ENCODE peak calls at places on chromosomes 12 and 14, in five cellular contexts. I is Calu3, T is left ventricle myocardium inferior, J is cardiac fibroblast, O is thyroid gland. R is an unnamed sample.

GRCh38 chr12:26612203-26612602 is 220.8 kb downstream of the ITPR2 start:
- DNase-seq in I (no peak), J (no peak), O (no peak), T (no peak), R (no peak)

GRCh38 chr12:31227401-31227981 is 98.5 kb downstream of the SINHCAF start:
- DNase-seq in I (no peak), T (no peak), J (no peak), O (no peak), R (no peak)

GRCh38 chr12:124609041-124609984 is 41.9 kb upstream of the NCOR2 start:
- DNase-seq in T (peak), O (peak), J (peak), I (peak), R (no peak)

GRCh38 chr12:83016226-83016835 is 329.6 kb downstream of the TMTC2 start:
- DNase-seq in T (no peak), J (peak), I (peak), O (peak), R (peak)

GRCh38 chr12:125983094-125983783 is 918.0 kb downstream of the AACS start:
- DNase-seq in J (no peak), T (no peak), O (peak), I (peak), R (no peak)

GRCh38 chr14:100261621-100262020 is 22.7 kb downstream of the YY1 start:
- DNase-seq in T (no peak), J (no peak), I (no peak), O (no peak), R (no peak)

GRCh38 chr12:53925006-53925405 is 13.6 kb upstream of the HOXC13 start:
- DNase-seq in O (no peak), T (no peak), I (no peak), J (no peak), R (no peak)

GRCh38 chr12:99910342-99910741 is 74.4 kb downstream of the ANKS1B start:
- DNase-seq in O (no peak), I (no peak), J (no peak), T (no peak), R (no peak)

GRCh38 chr12:126869644-126870043 is 1397.3 kb upstream of the TMEM132C start:
- DNase-seq in T (no peak), I (no peak), O (no peak), J (no peak), R (no peak)

GRCh38 chr12:64780531-64781373 is 21.5 kb upstream of the GNS start:
- DNase-seq in J (no peak), O (peak), T (peak), I (peak), R (no peak)

GRCh38 chr12:20718294-20718693 is 23.2 kb downstream of the SLCO1C1 start:
- DNase-seq in J (no peak), T (no peak), O (no peak), I (no peak), R (no peak)

GRCh38 chr12:126570571-126570970 is 1505.3 kb downstream of the AACS start:
- DNase-seq in J (peak), O (no peak), T (no peak), I (no peak), R (no peak)

GRCh38 chr12:91882910-91883309 is 262.7 kb downstream of the BTG1 start:
- DNase-seq in I (no peak), J (no peak), O (no peak), T (no peak), R (no peak)

GRCh38 chr14:61388976-61389576 is 67.7 kb downstream of the PRKCH start:
- DNase-seq in I (peak), T (no peak), J (no peak), O (no peak), R (no peak)

GRCh38 chr12:117571321-117571720 is 209.9 kb upstream of the NOS1 start:
- DNase-seq in J (no peak), O (peak), I (no peak), T (no peak), R (no peak)

GRCh38 chr12:12181516-12181915 is 85.3 kb downstream of the LRP6 start:
- DNase-seq in J (peak), T (no peak), I (no peak), O (no peak), R (peak)

GRCh38 chr14:23114669-23115491 is 4.2 kb downstream of the CEBPE start:
- DNase-seq in I (peak), T (no peak), J (peak), O (no peak), R (peak)

GRCh38 chr12:96368233-96368632 is 32.0 kb downstream of the CDK17 start:
- DNase-seq in O (peak), J (peak), I (no peak), T (peak), R (no peak)

GRCh38 chr12:77107121-77107520 is 41.8 kb upstream of the E2F7 start:
- DNase-seq in J (no peak), I (no peak), O (no peak), T (no peak), R (no peak)

GRCh38 chr12:91877461-91878230 is 268.0 kb downstream of the BTG1 start:
- DNase-seq in J (no peak), I (no peak), O (no peak), T (no peak), R (no peak)

GRCh38 chr12:15214851-15215601 is 6.2 kb downstream of the RERG start:
- DNase-seq in T (no peak), I (no peak), J (no peak), O (no peak), R (no peak)

GRCh38 chr14:104049576-104050240 is 35.8 kb upstream of the ASPG start:
- DNase-seq in O (peak), J (no peak), T (no peak), I (no peak), R (no peak)

GRCh38 chr12:120212301-120212700 is 11.4 kb upstream of the RPLP0 start:
- DNase-seq in O (no peak), J (no peak), I (no peak), T (no peak), R (no peak)

GRCh38 chr12:98574110-98574509 is 19.4 kb upstream of the SLC25A3 start:
- DNase-seq in J (no peak), O (no peak), T (no peak), I (no peak), R (no peak)

GRCh38 chr14:93059260-93059659 is 56.5 kb downstream of the ITPK1 start:
- DNase-seq in J (no peak), O (no peak), I (no peak), T (no peak), R (no peak)

GRCh38 chr14:26595922-26596721 is 1.7 kb downstream of the NOVA1 start:
- DNase-seq in J (peak), T (no peak), I (no peak), O (no peak), R (no peak)

GRCh38 chr12:115752913-115753726 is 524.4 kb downstream of the MED13L start:
- DNase-seq in T (no peak), O (peak), J (peak), I (peak), R (peak)

GRCh38 chr14:80653951-80654350 is 287.6 kb downstream of the CEP128 start:
- DNase-seq in I (no peak), O (no peak), J (no peak), T (no peak), R (no peak)

GRCh38 chr12:131688845-131689154 is 22.1 kb upstream of the SFSWAP start:
- DNase-seq in O (no peak), J (no peak), I (no peak), T (no peak), R (no peak)

GRCh38 chr14:100774164-100774537 is 47.5 kb downstream of the DLK1 start:
- DNase-seq in O (no peak), I (no peak), T (no peak), J (no peak), R (no peak)

GRCh38 chr12:2264622-2265306 is 212.0 kb downstream of the CACNA1C start:
- DNase-seq in J (peak), T (no peak), I (no peak), O (no peak), R (peak)

GRCh38 chr12:75428767-75429166 is 37.9 kb downstream of the GLIPR1L2 start:
- DNase-seq in T (no peak), J (no peak), O (no peak), I (no peak), R (no peak)

GRCh38 chr14:54686219-54686870 is 119.4 kb downstream of the SAMD4A start:
- DNase-seq in I (no peak), O (no peak), T (peak), J (peak), R (peak)

GRCh38 chr12:6950944-6951540 is at the start of gene PTPN6:
- DNase-seq in I (no peak), J (no peak), O (no peak), T (peak), R (no peak)

GRCh38 chr12:42742691-42743090 is 153.1 kb upstream of the PRICKLE1 start:
- DNase-seq in I (no peak), T (no peak), J (no peak), O (no peak), R (no peak)

GRCh38 chr12:2101798-2102197 is 49.0 kb downstream of the CACNA1C start:
- DNase-seq in J (no peak), T (no peak), O (no peak), I (no peak), R (peak)

GRCh38 chr12:62957233-62957953 is 22.4 kb upstream of the PPM1H start:
- DNase-seq in O (no peak), J (peak), T (no peak), I (no peak), R (no peak)

DNA sequence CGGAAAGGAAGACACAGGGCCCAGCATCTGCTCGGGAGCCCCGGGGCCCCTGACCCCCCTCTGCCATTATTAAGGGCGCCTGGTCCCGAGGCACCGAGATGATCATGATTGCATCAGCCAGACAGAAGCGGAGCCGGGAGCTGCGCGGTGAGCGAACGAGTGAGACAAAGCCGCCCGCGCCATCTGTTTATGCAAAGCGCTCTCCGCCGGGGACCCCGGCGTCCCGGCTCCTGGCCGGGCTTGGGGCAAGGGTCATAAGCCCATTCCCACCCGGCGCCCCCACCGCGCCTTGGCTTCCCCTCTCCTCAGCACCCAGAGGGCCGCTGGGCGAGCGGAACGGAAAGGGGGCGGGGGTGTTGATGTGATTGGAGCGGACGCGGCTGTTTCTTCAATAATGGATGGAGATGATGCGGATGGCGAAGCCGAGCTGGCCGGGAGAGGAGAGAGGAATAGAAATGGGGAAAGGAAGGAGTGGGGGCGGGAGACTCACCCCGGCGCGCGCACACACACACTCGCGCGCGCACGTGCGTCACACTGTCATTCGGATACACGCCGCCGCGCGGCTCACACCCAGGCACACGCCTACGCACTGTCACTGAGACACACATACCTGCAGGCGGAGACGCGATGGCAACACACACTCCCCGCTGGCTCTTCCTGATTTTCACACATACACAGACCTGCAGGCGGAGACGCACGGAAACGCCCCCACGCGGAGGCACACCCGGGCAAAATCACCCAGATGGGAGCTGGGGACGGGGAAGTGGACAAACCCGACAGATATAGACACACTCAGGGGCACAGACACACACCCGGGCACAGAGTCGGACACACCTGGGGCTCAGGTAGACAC is 10.7 kb downstream of the STAC3 start:
- DNase-seq in T (peak), J (peak), O (peak), I (peak), R (peak)
- TF ChIP-seq CTCF in T (no peak), J (no peak), O (no peak), I (no peak), R (no peak)

GRCh38 chr12:19223018-19223417 is 93.5 kb downstream of the PLEKHA5 start:
- DNase-seq in J (no peak), T (no peak), I (no peak), O (no peak), R (no peak)
- TF ChIP-seq CTCF in J (no peak), T (peak), I (peak), O (no peak), R (peak)

DNA sequence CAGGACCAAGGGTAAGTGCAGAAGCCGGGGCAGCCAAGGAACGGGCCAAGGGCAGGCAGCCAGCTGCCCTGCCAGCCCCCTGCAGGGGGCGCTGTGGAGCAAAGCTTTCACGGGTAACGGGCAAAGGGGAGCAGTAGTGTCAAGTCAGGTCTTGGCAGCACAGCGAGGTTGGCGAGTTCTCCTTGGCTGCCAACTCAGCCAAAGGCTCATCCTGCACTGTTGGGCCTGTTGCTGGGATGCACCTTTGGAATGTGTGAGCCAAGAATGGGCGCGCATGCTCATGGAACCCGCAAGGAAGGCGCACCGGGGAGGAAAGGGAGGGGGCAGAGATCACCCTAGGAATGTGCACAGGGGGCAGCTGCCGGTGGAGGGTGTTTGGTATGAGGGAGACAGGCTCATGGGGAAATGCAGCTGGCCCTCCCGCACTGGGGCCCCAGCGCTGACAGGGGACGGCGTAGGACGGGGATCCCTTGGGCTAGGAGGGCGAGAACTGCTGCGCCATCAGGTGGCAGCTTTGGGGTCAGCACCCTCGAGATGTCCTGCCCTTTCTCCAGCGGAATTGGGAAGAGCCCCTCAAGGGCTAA is 138.0 kb downstream of the ASCL4 start:
- DNase-seq in J (peak), O (peak), T (peak), I (peak), R (no peak)
- TF ChIP-seq CTCF in J (peak), O (no peak), T (peak), I (peak), R (no peak)

DNA sequence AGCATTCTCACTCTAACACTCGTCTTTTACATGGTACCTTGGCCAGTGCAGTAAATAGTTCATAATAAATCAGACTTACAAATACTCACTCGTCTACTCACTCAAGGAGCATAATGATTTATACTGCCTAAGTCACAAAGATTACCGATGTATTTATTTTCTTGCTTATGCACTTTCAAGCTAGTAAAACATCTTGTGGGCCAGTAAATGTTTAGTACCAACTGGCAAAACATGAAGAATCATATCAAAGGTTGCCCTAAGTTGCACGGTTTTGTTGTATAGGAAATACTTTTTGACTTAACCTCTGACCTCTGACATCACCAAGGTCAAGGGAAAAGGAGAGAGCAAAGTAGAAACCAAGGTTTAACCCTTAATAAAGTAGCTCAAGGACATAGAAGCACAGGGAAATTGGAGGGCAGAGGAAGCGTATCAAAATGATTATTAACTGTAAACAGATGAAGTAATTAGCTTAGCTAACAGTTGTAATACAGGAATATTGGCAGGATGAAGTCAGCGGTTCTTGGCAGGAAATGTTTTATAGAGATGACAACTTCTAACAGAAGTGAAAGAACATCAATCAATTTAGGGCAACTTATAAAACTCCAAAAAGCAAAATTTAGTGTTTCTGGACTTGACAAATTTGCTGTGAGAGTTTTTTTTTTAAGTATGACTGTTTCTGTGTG is 131.9 kb downstream of the HMGA2 start:
- DNase-seq in J (no peak), I (no peak), T (no peak), O (no peak), R (no peak)
- TF ChIP-seq CTCF in J (no peak), I (no peak), T (no peak), O (no peak), R (no peak)

DNA sequence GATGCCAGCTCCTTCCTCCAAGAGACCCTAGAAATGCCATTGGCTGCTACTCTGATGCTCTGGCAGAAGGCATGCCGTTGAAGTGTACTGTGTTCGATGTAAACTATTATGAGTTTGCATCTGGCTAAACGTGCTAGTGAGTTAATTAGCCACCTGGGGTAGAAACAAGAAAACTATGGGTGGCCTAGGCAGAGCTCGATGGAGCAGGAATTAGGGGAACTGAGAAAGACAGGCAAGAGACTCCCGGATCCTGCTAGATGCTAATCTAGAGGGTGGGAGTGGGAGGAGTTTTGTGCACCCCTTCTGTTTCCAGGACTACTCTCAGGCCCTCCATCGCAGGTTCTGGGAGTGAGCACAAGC is 32.0 kb downstream of the TMEM63C start:
- DNase-seq in O (no peak), J (no peak), T (no peak), I (no peak), R (no peak)
- TF ChIP-seq CTCF in O (no peak), J (no peak), T (no peak), I (no peak), R (peak)

GRCh38 chr14:97301931-97302559 is 504.9 kb downstream of the VRK1 start:
- DNase-seq in J (no peak), O (no peak), T (no peak), I (no peak), R (no peak)
- TF ChIP-seq CTCF in J (no peak), O (no peak), T (no peak), I (no peak), R (no peak)